ENCODE peak calls at places on chromosomes 2 and 18, in four cellular contexts. D is IMR-90, X is nephron progenitor cell, Y is fibroblast of mammary gland. A is an unnamed sample.

GRCh38 chr2:143787674-143788073 is 658.5 kb downstream of the ARHGAP15 start:
- DNase-seq in X (no peak), D (peak), Y (peak), A (no peak)

GRCh38 chr2:44848026-44848425 is 93.5 kb upstream of the SIX3 start:
- DNase-seq in Y (no peak), X (no peak), D (no peak), A (no peak)

GRCh38 chr18:57077786-57078552 is 68.9 kb upstream of the BOD1L2 start:
- DNase-seq in X (no peak), Y (no peak), D (no peak), A (no peak)

GRCh38 chr2:113965644-113966043 is 75.8 kb downstream of the ACTR3 start:
- DNase-seq in X (peak), Y (peak), D (peak), A (peak)

GRCh38 chr2:199463708-199464613 is 6.2 kb upstream of the SATB2 start:
- DNase-seq in D (no peak), X (peak), Y (no peak), A (no peak)

GRCh38 chr18:63099848-63100625 is 219.5 kb downstream of the BCL2 start:
- DNase-seq in X (no peak), Y (no peak), D (no peak), A (no peak)

GRCh38 chr2:47010176-47010575 is 94.6 kb upstream of the MCFD2 start:
- DNase-seq in X (no peak), D (no peak), Y (no peak), A (no peak)

GRCh38 chr2:108220942-108221541 is 18.7 kb upstream of the SULT1C3 start:
- DNase-seq in D (no peak), X (no peak), Y (no peak), A (no peak)

GRCh38 chr2:38527338-38528007 is 75.3 kb downstream of the HNRNPLL start:
- DNase-seq in D (no peak), X (no peak), Y (no peak), A (no peak)

GRCh38 chr2:230660294-230661060 is 52.2 kb upstream of the CAB39 start:
- DNase-seq in D (no peak), X (no peak), Y (no peak), A (no peak)

GRCh38 chr2:32652555-32653209 is 24.8 kb downstream of the TTC27 start:
- DNase-seq in D (peak), Y (no peak), X (no peak), A (no peak)

GRCh38 chr2:20071397-20072383 is 20.3 kb upstream of the LAPTM4A start:
- DNase-seq in D (peak), Y (peak), X (peak), A (peak)

GRCh38 chr18:26215247-26215970 is 10.8 kb upstream of the TAF4B start:
- DNase-seq in Y (no peak), D (no peak), X (no peak), A (no peak)

GRCh38 chr2:42519624-42520023 is 25.8 kb upstream of the KCNG3 start:
- DNase-seq in Y (no peak), D (no peak), X (no peak), A (no peak)

GRCh38 chr18:50286391-50287027 is 983 bp downstream of the CXXC1 start:
- DNase-seq in X (peak), D (peak), Y (peak), A (peak)

DNA sequence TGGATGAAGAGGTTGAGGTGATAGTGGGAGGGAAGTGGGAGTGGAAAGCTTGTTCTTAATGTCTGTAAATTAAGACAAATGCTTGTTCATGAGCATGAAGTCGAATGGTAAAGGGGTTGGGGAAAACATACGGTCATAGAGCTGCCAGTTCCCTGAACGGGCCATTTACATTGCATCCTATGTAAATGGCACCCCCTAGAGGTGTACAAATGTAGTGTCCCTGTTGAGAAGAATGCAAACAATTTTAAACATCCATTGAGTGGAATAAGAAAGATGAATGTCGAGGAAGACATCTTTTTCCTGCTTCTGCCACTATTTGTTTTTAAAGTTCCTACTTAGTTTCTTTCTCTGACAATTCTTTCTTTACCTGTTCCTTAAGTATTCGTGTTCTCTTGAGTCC is 155.7 kb downstream of the RDH14 start:
- DNase-seq in X (no peak), D (no peak), Y (no peak), A (peak)
- TF ChIP-seq CTCF in X (peak), D (no peak), Y (peak), A (peak)

DNA sequence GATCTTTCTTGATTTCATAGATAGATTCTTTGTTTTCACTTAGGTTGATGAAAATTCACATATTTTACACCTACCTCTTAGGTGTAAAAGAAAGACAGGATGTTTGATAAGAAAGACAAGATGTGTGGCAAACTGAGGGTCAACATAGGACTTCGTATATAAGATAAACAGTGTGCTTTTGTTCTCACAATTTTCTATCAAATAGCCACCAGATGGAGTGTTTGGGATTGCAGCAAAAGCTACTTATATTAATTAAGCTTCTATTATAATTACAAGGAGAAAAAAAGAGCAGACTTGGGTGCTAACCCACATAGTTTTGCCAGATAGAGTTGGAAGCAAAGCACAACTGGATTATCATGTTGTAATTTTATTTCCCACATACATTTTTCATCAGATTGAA is 232.9 kb downstream of the CDH7 start:
- DNase-seq in Y (no peak), D (no peak), X (no peak), A (no peak)
- TF ChIP-seq CTCF in Y (no peak), D (no peak), X (no peak), A (no peak)

GRCh38 chr18:22560283-22560627 is 142.5 kb upstream of the CTAGE1 start:
- DNase-seq in X (no peak), Y (no peak), D (no peak), A (no peak)

GRCh38 chr18:22558945-22559385 is 141.2 kb upstream of the CTAGE1 start:
- DNase-seq in D (peak), Y (peak), X (peak), A (peak)

GRCh38 chr18:22557160-22557941 is 139.6 kb upstream of the CTAGE1 start:
- DNase-seq in Y (no peak), X (no peak), D (no peak), A (no peak)

GRCh38 chr18:22560797-22561196 is 143.1 kb upstream of the CTAGE1 start:
- DNase-seq in X (no peak), D (no peak), Y (no peak), A (no peak)

GRCh38 chr18:22559414-22560282 is 141.9 kb upstream of the CTAGE1 start:
- DNase-seq in D (peak), X (peak), Y (peak), A (peak)
- TF ChIP-seq CTCF in D (no peak), X (no peak), Y (peak), A (peak)

DNA sequence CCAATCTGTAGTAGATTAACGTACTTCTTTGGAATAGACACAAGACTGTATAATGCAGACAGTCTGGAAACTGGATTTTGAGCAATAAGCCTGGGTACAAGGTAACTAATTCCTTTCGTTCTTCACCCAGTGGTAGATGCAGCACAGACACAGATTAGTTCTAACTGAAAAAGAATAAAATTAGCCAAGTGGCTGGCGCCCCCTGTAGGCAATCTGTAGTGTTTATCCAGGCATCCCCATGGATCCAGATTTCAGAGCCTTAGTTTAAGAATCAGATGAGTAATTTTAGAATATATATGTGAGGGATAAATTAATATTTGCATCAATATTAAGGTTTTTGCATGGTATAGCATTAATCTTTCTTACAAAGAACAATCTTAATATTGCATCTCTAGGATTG is 563.9 kb downstream of the DCC start:
- DNase-seq in X (peak), Y (peak), D (no peak), A (peak)
- TF ChIP-seq CTCF in X (peak), Y (peak), D (no peak), A (no peak)

DNA sequence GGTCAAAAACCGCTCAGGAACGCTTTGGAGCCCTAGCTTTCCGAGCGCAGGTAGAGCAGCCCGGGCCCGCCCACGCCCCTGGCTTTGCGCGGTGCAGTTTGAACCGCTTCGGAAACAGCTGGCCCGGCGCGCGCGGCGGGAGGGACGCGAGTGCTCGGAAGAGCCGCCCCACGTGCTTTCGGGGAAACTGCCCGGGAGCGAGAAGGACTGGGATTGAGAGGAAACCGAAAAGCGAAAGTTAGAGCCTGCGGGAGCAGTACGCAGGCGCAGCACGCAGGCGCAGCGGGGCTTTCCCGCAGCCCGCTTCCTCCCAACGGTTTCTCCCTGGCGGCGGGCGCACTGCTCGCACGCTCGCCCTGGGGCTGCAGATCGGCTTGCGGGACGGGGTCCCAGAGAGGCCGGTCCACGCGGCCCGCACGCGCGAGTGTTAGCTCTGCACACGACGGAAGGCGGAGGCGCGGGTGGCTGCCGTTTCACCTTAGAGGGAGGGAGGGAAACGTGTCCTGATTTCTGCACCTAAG is 6.3 kb upstream of the STAT1 start:
- DNase-seq in D (peak), Y (peak), X (peak), A (peak)
- TF ChIP-seq CTCF in D (no peak), Y (no peak), X (no peak), A (no peak)

DNA sequence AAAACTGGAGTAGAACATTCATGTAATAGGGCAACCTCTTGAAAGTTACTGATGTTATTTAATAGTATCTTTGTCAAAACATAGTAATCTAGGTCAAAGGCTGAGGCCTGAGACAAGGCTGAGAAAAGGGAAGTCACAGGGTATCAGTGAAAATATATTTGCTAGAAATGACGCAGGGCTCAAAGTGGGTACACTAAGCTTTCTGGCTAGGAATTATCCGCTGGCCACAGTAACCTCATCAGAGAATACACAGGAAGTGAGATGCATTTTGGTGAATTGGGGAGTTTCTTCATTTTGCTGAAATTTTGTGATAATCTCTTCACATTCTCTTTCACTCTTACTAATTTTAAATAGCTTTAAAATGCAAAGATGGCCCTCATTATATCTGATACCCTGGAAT is 206.8 kb downstream of the OTX1 start:
- DNase-seq in D (no peak), X (no peak), Y (peak), A (no peak)
- TF ChIP-seq CTCF in D (no peak), X (no peak), Y (no peak), A (no peak)

GRCh38 chr18:286515-287310 is 18.9 kb upstream of the THOC1 start:
- DNase-seq in D (peak), X (no peak), Y (peak), A (peak)
- TF ChIP-seq CTCF in D (peak), X (peak), Y (peak), A (peak)